ENCODE peak calls at places on chromosomes 3 and 15, in four cellular contexts. J is amniotic stem cell, D is AG04450, Z is foreskin keratinocyte. B is an unnamed sample.

GRCh38 chr3:121545049-121545563 is 682 bp downstream of the POLQ start:
- DNase-seq in J (no peak), D (no peak), Z (peak; percentile 32), B (no peak)

GRCh38 chr3:29697989-29698388 is 417.1 kb downstream of the RBMS3 start:
- DNase-seq in D (no peak), Z (no peak), J (no peak), B (no peak)

GRCh38 chr15:30073915-30074314 is 8.8 kb upstream of the GOLGA8J start:
- DNase-seq in D (no peak), J (no peak), Z (peak; percentile 32), B (no peak)

GRCh38 chr3:42014949-42015533 is 53.1 kb upstream of the ULK4 start:
- DNase-seq in Z (no peak), J (no peak), D (no peak), B (no peak)

GRCh38 chr15:99963096-99963825 is 230.0 kb upstream of the LYSMD4 start:
- DNase-seq in D (no peak), J (no peak), Z (peak; percentile 88), B (peak; percentile 62)

GRCh38 chr15:82944038-82944437 is 8.5 kb downstream of the HOMER2 start:
- DNase-seq in J (no peak), Z (no peak), D (no peak), B (no peak)

GRCh38 chr3:47315069-47315647 is 32.4 kb downstream of the KLHL18 start:
- DNase-seq in J (no peak), D (no peak), Z (no peak), B (no peak)

GRCh38 chr15:55917881-55918296 is 75.5 kb downstream of the NEDD4 start:
- DNase-seq in J (peak; percentile 91), D (peak; percentile 89), Z (peak; percentile 85), B (peak; percentile 63)

GRCh38 chr15:58040117-58040516 is 25.4 kb downstream of the ALDH1A2 start:
- DNase-seq in Z (peak; percentile 64), D (no peak), J (no peak), B (no peak)

GRCh38 chr15:65998486-65998885 is 129.2 kb downstream of the RAB11A start:
- DNase-seq in Z (no peak), D (no peak), J (no peak), B (no peak)

GRCh38 chr3:37945803-37946530 is 44.6 kb upstream of the VILL start:
- DNase-seq in Z (peak; percentile 100), D (peak; percentile 33), J (no peak), B (peak; percentile 88)

GRCh38 chr3:106326941-106327765 is 458.3 kb upstream of the CBLB start:
- DNase-seq in J (no peak), D (no peak), Z (no peak), B (no peak)

GRCh38 chr3:29486087-29486486 is 205.2 kb downstream of the RBMS3 start:
- DNase-seq in Z (peak; percentile 67), D (peak; percentile 15), J (no peak), B (peak; percentile 71)

GRCh38 chr3:339346-339745 is 142.8 kb downstream of the CHL1 start:
- DNase-seq in D (no peak), J (no peak), Z (no peak), B (no peak)

GRCh38 chr3:161640201-161640600 is 143.6 kb downstream of the OTOL1 start:
- DNase-seq in J (no peak), D (no peak), Z (no peak), B (no peak)

GRCh38 chr3:9902372-9903237 is at the start of gene IL17RE:
- DNase-seq in Z (no peak), D (no peak), J (no peak), B (no peak)

GRCh38 chr3:119659584-119660291 is 651 bp downstream of the POPDC2 start:
- DNase-seq in Z (no peak), D (no peak), J (no peak), B (no peak)

GRCh38 chr3:31495971-31496370 is 36.8 kb upstream of the STT3B start:
- DNase-seq in J (no peak), Z (no peak), D (no peak), B (no peak)

GRCh38 chr3:58994746-58995330 is 55.0 kb downstream of the CFAP20DC start:
- DNase-seq in J (peak; percentile 75), D (peak; percentile 38), Z (peak; percentile 68), B (peak; percentile 16)

GRCh38 chr3:197798863-197799262 is 7.8 kb downstream of the LRCH3 start:
- DNase-seq in Z (no peak), D (no peak), J (no peak), B (no peak)

GRCh38 chr3:184352149-184352785 is 9.1 kb downstream of the CLCN2 start:
- DNase-seq in D (no peak), J (no peak), Z (no peak), B (no peak)

GRCh38 chr3:136694321-136694720 is 57.9 kb downstream of the STAG1 start:
- DNase-seq in D (no peak), Z (no peak), J (no peak), B (no peak)

GRCh38 chr15:98658831-98659699 is 10.7 kb downstream of the IGF1R start:
- DNase-seq in J (no peak), Z (peak; percentile 52), D (no peak), B (no peak)

GRCh38 chr3:23810342-23811116 is 4.8 kb downstream of the UBE2E1 start:
- DNase-seq in D (no peak), J (no peak), Z (no peak), B (no peak)

GRCh38 chr3:86887876-86888275 is 103.1 kb downstream of the VGLL3 start:
- DNase-seq in D (no peak), J (no peak), Z (peak; percentile 28), B (no peak)

GRCh38 chr3:30473374-30474051 is 132.9 kb upstream of the TGFBR2 start:
- DNase-seq in Z (peak; percentile 75), J (no peak), D (no peak), B (no peak)